ENCODE peak calls at places on chromosomes 6 and 20, in six cellular contexts. K, Z, O, F, C and M are unnamed samples.

GRCh38 chr20:35285806-35286076 is 1.2 kb upstream of the EIF6 start:
- DNase-seq in K (no peak), Z (no peak), O (no peak), F (no peak), C (no peak), M (peak)

GRCh38 chr6:142300758-142301251 is 1.0 kb upstream of the ADGRG6 start:
- DNase-seq in K (no peak), Z (no peak), O (peak), F (peak), C (peak), M (peak)

GRCh38 chr6:44341095-44341890 is 1.2 kb upstream of the SPATS1 start:
- DNase-seq in K (no peak), Z (no peak), O (no peak), F (no peak), C (no peak), M (no peak)

GRCh38 chr6:7390218-7390878 is 740 bp downstream of the RIOK1 start:
- DNase-seq in K (peak), Z (no peak), O (no peak), F (no peak), C (no peak), M (no peak)

GRCh38 chr6:168138436-168138835 is 59.4 kb upstream of the FRMD1 start:
- DNase-seq in K (no peak), Z (no peak), O (no peak), F (no peak), C (no peak), M (no peak)

GRCh38 chr6:11815231-11815630 is 36.6 kb upstream of the ADTRP start:
- DNase-seq in K (no peak), Z (no peak), O (no peak), F (no peak), C (no peak), M (no peak)

GRCh38 chr6:36724514-36725385 is 27.1 kb downstream of the RAB44 start:
- DNase-seq in K (peak), Z (peak), O (peak), F (peak), C (peak), M (no peak)

GRCh38 chr6:35396991-35397390 is 54.6 kb downstream of the PPARD start:
- DNase-seq in K (no peak), Z (no peak), O (peak), F (no peak), C (no peak), M (peak)

GRCh38 chr6:127022297-127022696 is 96.2 kb upstream of the RSPO3 start:
- DNase-seq in K (no peak), Z (no peak), O (no peak), F (no peak), C (peak), M (no peak)

GRCh38 chr20:45345104-45345936 is 2.9 kb downstream of the SDC4 start:
- DNase-seq in K (no peak), Z (no peak), O (peak), F (no peak), C (peak), M (no peak)

GRCh38 chr20:45347936-45348809 is at the start of gene SDC4:
- DNase-seq in K (no peak), Z (peak), O (peak), F (peak), C (peak), M (no peak)

GRCh38 chr20:45346851-45347250 is 1.4 kb downstream of the SDC4 start:
- DNase-seq in K (no peak), Z (no peak), O (peak), F (no peak), C (no peak), M (no peak)

GRCh38 chr20:45346291-45346718 is 1.9 kb downstream of the SDC4 start:
- DNase-seq in K (no peak), Z (no peak), O (peak), F (no peak), C (no peak), M (no peak)

DNA sequence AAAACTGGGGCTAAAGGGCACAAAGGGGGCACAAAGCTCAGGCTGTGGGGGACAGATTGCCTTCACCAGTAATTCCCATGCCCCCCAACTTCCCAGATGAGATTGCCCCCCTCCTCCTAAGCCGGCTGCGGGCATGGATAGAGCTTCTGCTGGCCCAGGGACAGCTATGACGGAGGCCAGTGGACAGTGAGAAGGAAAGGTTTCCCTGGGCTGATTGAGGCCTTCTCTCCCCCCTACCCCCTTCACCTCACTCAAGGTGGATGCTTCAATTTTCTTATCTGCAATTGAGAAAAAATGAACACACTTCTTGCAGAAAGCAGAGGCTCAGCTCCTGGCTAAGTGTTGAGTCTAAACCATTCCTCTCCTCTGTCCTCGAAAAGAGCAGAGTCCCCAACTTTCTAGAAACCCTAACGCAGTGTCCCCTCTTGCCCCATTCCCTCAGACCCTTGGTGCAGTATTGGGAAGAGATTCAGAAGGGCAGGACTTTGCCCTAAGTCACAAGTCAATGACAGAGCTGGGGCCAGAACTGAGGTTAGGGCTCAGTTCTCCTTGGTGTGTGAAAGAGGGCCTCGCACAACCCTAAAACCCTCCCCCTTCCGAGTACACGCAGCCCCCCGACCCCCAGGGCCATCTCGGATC is 808 bp downstream of the SDC4 start:
- DNase-seq in K (no peak), Z (no peak), O (no peak), F (no peak), C (no peak), M (no peak)
- H3K27ac ChIP-seq in K (no peak), Z (no peak), O (peak), F (peak), C (peak), M (peak)

GRCh38 chr20:3751664-3752385 is 15.7 kb downstream of the ADISSP start:
- DNase-seq in K (no peak), Z (peak), O (no peak), F (no peak), C (no peak), M (no peak)

GRCh38 chr20:3752386-3752759 is 15.2 kb downstream of the ADISSP start:
- DNase-seq in K (no peak), Z (no peak), O (no peak), F (no peak), C (no peak), M (no peak)

GRCh38 chr20:3749689-3750639 is 17.5 kb downstream of the HSPA12B start:
- DNase-seq in K (no peak), Z (peak), O (no peak), F (no peak), C (no peak), M (no peak)

GRCh38 chr20:3753098-3753497 is 14.5 kb downstream of the ADISSP start:
- DNase-seq in K (peak), Z (peak), O (peak), F (peak), C (peak), M (no peak)

GRCh38 chr20:3751284-3751663 is 16.3 kb downstream of the ADISSP start:
- DNase-seq in K (no peak), Z (peak), O (no peak), F (no peak), C (no peak), M (no peak)
- H3K27ac ChIP-seq in K (no peak), Z (no peak), O (no peak), F (no peak), C (no peak), M (no peak)

GRCh38 chr20:50868509-50869495 is 62.4 kb downstream of the ADNP start:
- DNase-seq in K (no peak), Z (no peak), O (peak), F (no peak), C (no peak), M (peak)
- H3K27ac ChIP-seq in K (no peak), Z (no peak), O (no peak), F (no peak), C (no peak), M (no peak)

DNA sequence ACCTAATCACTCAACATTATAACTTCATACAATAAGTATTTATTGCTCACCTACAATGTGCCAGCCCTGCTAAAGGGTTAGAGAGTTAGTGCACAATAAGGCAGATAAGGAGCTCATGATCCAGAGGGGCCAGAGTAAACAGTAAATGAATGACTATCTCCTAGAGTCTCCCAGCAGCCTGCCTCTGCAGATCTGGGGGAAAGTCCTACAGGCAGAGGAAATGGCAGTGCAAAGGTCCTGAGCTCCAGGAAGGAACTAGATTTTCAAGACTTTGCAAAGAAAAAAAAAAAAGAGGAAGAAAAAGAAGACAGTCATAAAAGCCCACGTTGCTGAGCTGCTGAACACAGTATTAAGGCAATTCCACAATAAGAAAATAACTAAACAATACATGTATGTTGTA is 160.1 kb downstream of the SIM1 start:
- DNase-seq in K (no peak), Z (no peak), O (no peak), F (no peak), C (no peak), M (no peak)
- H3K27ac ChIP-seq in K (no peak), Z (no peak), O (no peak), F (no peak), C (no peak), M (no peak)

GRCh38 chr6:154668156-154668555 is 65.1 kb upstream of the SCAF8 start:
- DNase-seq in K (no peak), Z (no peak), O (no peak), F (no peak), C (no peak), M (no peak)
- H3K27ac ChIP-seq in K (no peak), Z (no peak), O (no peak), F (no peak), C (no peak), M (no peak)

GRCh38 chr6:75619230-75619899 is 17.7 kb downstream of the SENP6 start:
- DNase-seq in K (no peak), Z (no peak), O (no peak), F (no peak), C (no peak), M (no peak)
- H3K27ac ChIP-seq in K (no peak), Z (no peak), O (no peak), F (no peak), C (peak), M (no peak)

GRCh38 chr20:56442381-56443365 is 25.8 kb upstream of the RTF2 start:
- DNase-seq in K (no peak), Z (no peak), O (peak), F (no peak), C (no peak), M (no peak)
- H3K27ac ChIP-seq in K (no peak), Z (no peak), O (no peak), F (no peak), C (no peak), M (no peak)

DNA sequence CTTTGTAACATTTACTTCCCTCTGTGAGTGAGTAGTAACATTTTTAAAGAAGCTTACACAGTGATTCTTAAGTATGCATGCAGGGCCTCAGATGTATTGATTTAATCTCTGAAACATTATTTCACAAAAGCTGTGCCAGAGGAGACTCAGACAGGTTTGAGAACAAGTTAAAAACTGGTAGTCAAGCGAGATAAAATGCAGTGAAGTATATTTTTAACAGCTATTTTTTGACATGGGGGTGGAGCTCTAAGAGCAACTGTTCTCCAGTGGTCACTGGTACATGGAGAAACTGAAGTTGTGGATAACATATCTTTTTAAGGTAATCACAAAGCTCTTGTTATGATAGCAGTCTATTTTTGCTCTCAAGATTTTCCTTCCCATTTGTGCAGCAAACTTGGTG is 20.4 kb downstream of the DSTN start:
- DNase-seq in K (no peak), Z (no peak), O (no peak), F (no peak), C (no peak), M (no peak)
- H3K27ac ChIP-seq in K (no peak), Z (no peak), O (peak), F (no peak), C (peak), M (no peak)